ENCODE peak calls at places on chromosomes 6 and 20, in eight cellular contexts. Y, R, T, N, U, S, H and X are unnamed samples.

GRCh38 chr6:132218063-132218696 is 183.1 kb downstream of the MOXD1 start:
- DNase-seq in H (peak; percentile 3), T (no peak), S (no peak), R (peak; percentile 42), N (no peak), Y (no peak), U (no peak), X (no peak)

GRCh38 chr6:14066782-14067406 is 50.7 kb upstream of the CD83 start:
- DNase-seq in N (peak; percentile 56), R (peak; percentile 89), T (no peak), Y (peak; percentile 63), S (no peak), H (peak; percentile 68), U (peak; percentile 50), X (no peak)

GRCh38 chr6:135522975-135523692 is 25.6 kb upstream of the AHI1 start:
- DNase-seq in Y (no peak), H (no peak), R (peak; percentile 17), N (no peak), U (no peak), T (no peak), S (no peak), X (no peak)

GRCh38 chr6:8414844-8415243 is 20.5 kb downstream of the SLC35B3 start:
- DNase-seq in Y (no peak), N (no peak), H (no peak), R (no peak), T (no peak), U (no peak), S (no peak), X (no peak)

GRCh38 chr6:117548797-117549301 is 53.5 kb downstream of the GOPC start:
- DNase-seq in N (no peak), R (peak; percentile 75), H (no peak), S (no peak), T (no peak), U (peak; percentile 52), Y (no peak), X (no peak)

GRCh38 chr20:47620808-47621805 is 119.4 kb downstream of the NCOA3 start:
- DNase-seq in U (peak; percentile 46), N (peak; percentile 18), S (peak; percentile 32), Y (no peak), T (no peak), R (peak; percentile 86), H (peak; percentile 51), X (no peak)

GRCh38 chr6:33205172-33206026 is 944 bp downstream of the HSD17B8 start:
- DNase-seq in U (no peak), Y (peak; percentile 77), S (no peak), N (no peak), R (peak; percentile 76), H (peak; percentile 55), T (no peak), X (peak; percentile 46)

GRCh38 chr6:90110971-90111370 is 185.7 kb downstream of the BACH2 start:
- DNase-seq in R (no peak), N (no peak), Y (no peak), U (peak; percentile 72), S (no peak), T (no peak), H (no peak), X (no peak)

GRCh38 chr6:47061631-47062300 is 19.6 kb upstream of the ADGRF1 start:
- DNase-seq in T (no peak), N (no peak), S (no peak), H (no peak), Y (no peak), R (peak; percentile 63), U (no peak), X (no peak)

GRCh38 chr20:1005452-1006027 is 3.4 kb upstream of the RSPO4 start:
- DNase-seq in T (peak; percentile 34), S (peak; percentile 2), H (peak; percentile 63), R (peak; percentile 65), N (peak; percentile 35), Y (peak; percentile 91), U (peak; percentile 5), X (no peak)

GRCh38 chr6:139790527-139790926 is 416.1 kb upstream of the CITED2 start:
- DNase-seq in R (no peak), H (no peak), N (no peak), T (no peak), S (no peak), U (no peak), Y (no peak), X (no peak)

GRCh38 chr6:159972506-159973268 is 3.8 kb downstream of the IGF2R start:
- DNase-seq in T (no peak), R (no peak), N (no peak), U (no peak), Y (no peak), S (no peak), H (no peak), X (no peak)
- H3K27ac ChIP-seq in T (no peak overlapping the region), R (no peak overlapping the region), N (no peak overlapping the region), U (no peak overlapping the region), Y (no peak overlapping the region), S (no peak overlapping the region), H (no peak overlapping the region), X (peak overlapping the region; percentile 97)

GRCh38 chr6:15382089-15382488 is 136.2 kb downstream of the JARID2 start:
- DNase-seq in S (no peak), N (no peak), U (no peak), T (no peak), H (no peak), Y (no peak), R (no peak), X (no peak)
- H3K4me1 ChIP-seq in S (peaks cover 38% of the 10 kb centered on the region), N (peaks cover 13% of the 10 kb centered on the region), U (peaks cover 27% of the 10 kb centered on the region), T (peaks cover 25% of the 10 kb centered on the region), H (no peaks in the 10 kb centered on the region), Y (peaks cover 18% of the 10 kb centered on the region), R (no peaks in the 10 kb centered on the region), X (peaks cover 50% of the 10 kb centered on the region)

GRCh38 chr6:16767765-16768514 is 6.7 kb upstream of the ATXN1 start:
- DNase-seq in Y (no peak), N (no peak), R (peak; percentile 41), S (no peak), H (no peak), U (no peak), T (no peak), X (no peak)
- H3K27ac ChIP-seq in Y (no peak overlapping the region), N (no peak overlapping the region), R (peak overlapping the region; percentile 86), S (no peak overlapping the region), H (peak overlapping the region; percentile 70), U (no peak overlapping the region), T (no peak overlapping the region), X (peak overlapping the region; percentile 12)

GRCh38 chr20:38286586-38287502 is 17.1 kb upstream of the BPI start:
- DNase-seq in R (no peak), T (no peak), N (no peak), U (no peak), Y (no peak), H (no peak), S (no peak), X (no peak)
- H3K4me1 ChIP-seq in R (no peaks in the 10 kb centered on the region), T (peaks cover 4% of the 10 kb centered on the region), N (peaks cover 10% of the 10 kb centered on the region), U (no peaks in the 10 kb centered on the region), Y (no peaks in the 10 kb centered on the region), H (no peaks in the 10 kb centered on the region), S (no peaks in the 10 kb centered on the region), X (no peaks in the 10 kb centered on the region)

GRCh38 chr20:61599061-61599930 is 347.2 kb downstream of the CDH4 start:
- DNase-seq in Y (peak; percentile 80), N (no peak), T (no peak), H (no peak), U (no peak), R (no peak), S (no peak), X (no peak)
- H3K27ac ChIP-seq in Y (peak overlapping the region; percentile 42), N (peak overlapping the region; percentile 58), T (no peak overlapping the region), H (no peak overlapping the region), U (no peak overlapping the region), R (no peak overlapping the region), S (no peak overlapping the region), X (no peak overlapping the region)

GRCh38 chr6:105594821-105595220 is 191.9 kb upstream of the PREP start:
- DNase-seq in T (no peak), Y (no peak), H (no peak), N (no peak), S (no peak), U (no peak), R (peak; percentile 53), X (no peak)
- H3K4me1 ChIP-seq in T (no peaks in the 10 kb centered on the region), Y (no peaks in the 10 kb centered on the region), H (peaks cover 4% of the 10 kb centered on the region), N (peaks cover 1% of the 10 kb centered on the region), S (peaks cover 6% of the 10 kb centered on the region), U (peaks cover 14% of the 10 kb centered on the region), R (peaks cover 74% of the 10 kb centered on the region), X (no peaks in the 10 kb centered on the region)

GRCh38 chr6:124964084-124964763 is 2.0 kb downstream of the RNF217 start:
- DNase-seq in T (no peak), Y (no peak), H (no peak), S (no peak), U (no peak), R (no peak), N (no peak), X (no peak)

GRCh38 chr6:124968401-124968800 is 6.2 kb downstream of the RNF217 start:
- DNase-seq in Y (no peak), N (no peak), H (no peak), U (no peak), T (no peak), S (no peak), R (no peak), X (no peak)

GRCh38 chr6:124970243-124970642 is 8.0 kb downstream of the RNF217 start:
- DNase-seq in U (no peak), H (no peak), Y (no peak), N (no peak), S (no peak), R (no peak), T (no peak), X (no peak)

GRCh38 chr6:124964764-124965105 is 2.5 kb downstream of the RNF217 start:
- DNase-seq in T (no peak), S (no peak), U (no peak), H (no peak), R (peak; percentile 23), Y (no peak), N (no peak), X (no peak)

GRCh38 chr6:124967444-124967843 is 5.2 kb downstream of the RNF217 start:
- DNase-seq in T (no peak), R (peak; percentile 61), N (no peak), Y (no peak), U (no peak), S (no peak), H (no peak), X (no peak)
- H3K27ac ChIP-seq in T (no peak overlapping the region), R (no peak overlapping the region), N (no peak overlapping the region), Y (no peak overlapping the region), U (no peak overlapping the region), S (no peak overlapping the region), H (no peak overlapping the region), X (peak overlapping the region; percentile 96)